ENCODE peak calls at places on chromosomes 4 and X, in nine cellular contexts. T is lower lobe of right lung, N is pancreas, M is H1, U is dorsolateral prefrontal cortex, G is ovary, Z is body of pancreas, Q is HCT116, S is brain microvascular endothelial cell. P is an unnamed sample.

GRCh38 chr4:159420162-159421057 is 317.5 kb downstream of the RAPGEF2 start:
- DNase-seq in S (no peak), T (no peak), N (no peak), M (no peak), G (no peak), Q (no peak), Z (no peak), U (no peak), P (no peak)

GRCh38 chr4:38178666-38178995 is 218.4 kb downstream of the PTTG2 start:
- DNase-seq in Q (no peak), T (no peak), S (no peak), G (no peak), N (no peak), M (no peak), Z (no peak), U (no peak), P (no peak)

GRCh38 chr4:79413486-79413885 is 5.5 kb upstream of the GK2 start:
- DNase-seq in U (no peak), G (no peak), T (no peak), Q (no peak), M (no peak), S (no peak), Z (no peak), N (no peak), P (no peak)

GRCh38 chr4:1216869-1217294 is 32.0 kb downstream of the CTBP1 start:
- DNase-seq in Z (peak; percentile 37), T (no peak), M (no peak), N (no peak), S (no peak), Q (no peak), G (no peak), U (no peak), P (no peak)

GRCh38 chr4:24794916-24795665 is at the start of gene SOD3:
- DNase-seq in G (peak; percentile 69), S (peak; percentile 81), U (no peak), M (peak; percentile 53), T (peak; percentile 85), Z (peak; percentile 92), Q (no peak), N (peak; percentile 83), P (no peak)

GRCh38 chr4:143391895-143392294 is 55.2 kb downstream of the GAB1 start:
- DNase-seq in G (no peak), N (no peak), U (no peak), S (peak; percentile 18), M (no peak), Z (no peak), T (no peak), Q (no peak), P (no peak)

GRCh38 chrX:20951016-20951795 is 423.0 kb upstream of the CNKSR2 start:
- DNase-seq in Q (no peak), S (no peak), Z (no peak), G (no peak), U (no peak), T (no peak), M (no peak), N (no peak), P (no peak)

GRCh38 chrX:12421918-12422317 is 283.6 kb downstream of the FRMPD4 start:
- DNase-seq in S (no peak), Q (no peak), U (no peak), Z (no peak), N (no peak), G (no peak), T (no peak), M (no peak), P (no peak)

GRCh38 chrX:139125916-139126315 is 404.6 kb upstream of the F9 start:
- DNase-seq in S (no peak), Q (no peak), N (no peak), Z (no peak), G (no peak), M (no peak), T (no peak), U (no peak), P (no peak)

GRCh38 chrX:139121616-139122286 is 408.8 kb upstream of the F9 start:
- DNase-seq in G (no peak), Z (no peak), N (no peak), U (no peak), M (no peak), T (no peak), S (no peak), Q (no peak), P (no peak)

GRCh38 chrX:139120760-139121159 is 409.2 kb upstream of the FGF13 start:
- DNase-seq in G (no peak), N (no peak), U (no peak), M (no peak), S (no peak), T (no peak), Q (no peak), Z (no peak), P (peak; percentile 8)

GRCh38 chrX:139126493-139126892 is 404.0 kb upstream of the F9 start:
- DNase-seq in Z (peak; percentile 65), U (no peak), G (no peak), M (peak; percentile 13), S (no peak), Q (no peak), T (no peak), N (peak; percentile 16), P (no peak)
- TF ChIP-seq CTCF in Z (peak; percentile 74), U (peak; percentile 12), G (no peak), M (peak; percentile 98), S (peak; percentile 42), Q (no peak), T (peak; percentile 43), N (peak; percentile 48), P (no peak)

GRCh38 chr4:57099363-57099762 is 10.8 kb downstream of the IGFBP7 start:
- DNase-seq in T (no peak), G (no peak), Z (no peak), U (no peak), S (no peak), Q (no peak), M (no peak), N (no peak), P (no peak)

GRCh38 chr4:57100979-57101629 is 9.1 kb downstream of the IGFBP7 start:
- DNase-seq in S (no peak), M (no peak), N (no peak), U (no peak), T (no peak), Q (no peak), Z (no peak), G (no peak), P (no peak)

GRCh38 chr4:57104706-57105560 is 5.3 kb downstream of the IGFBP7 start:
- DNase-seq in T (no peak), Q (no peak), Z (no peak), N (no peak), G (no peak), U (no peak), M (no peak), S (no peak), P (no peak)

GRCh38 chr4:57103051-57103450 is 7.1 kb downstream of the IGFBP7 start:
- DNase-seq in Z (no peak), Q (no peak), M (no peak), G (no peak), U (no peak), T (no peak), S (no peak), N (no peak), P (no peak)

DNA sequence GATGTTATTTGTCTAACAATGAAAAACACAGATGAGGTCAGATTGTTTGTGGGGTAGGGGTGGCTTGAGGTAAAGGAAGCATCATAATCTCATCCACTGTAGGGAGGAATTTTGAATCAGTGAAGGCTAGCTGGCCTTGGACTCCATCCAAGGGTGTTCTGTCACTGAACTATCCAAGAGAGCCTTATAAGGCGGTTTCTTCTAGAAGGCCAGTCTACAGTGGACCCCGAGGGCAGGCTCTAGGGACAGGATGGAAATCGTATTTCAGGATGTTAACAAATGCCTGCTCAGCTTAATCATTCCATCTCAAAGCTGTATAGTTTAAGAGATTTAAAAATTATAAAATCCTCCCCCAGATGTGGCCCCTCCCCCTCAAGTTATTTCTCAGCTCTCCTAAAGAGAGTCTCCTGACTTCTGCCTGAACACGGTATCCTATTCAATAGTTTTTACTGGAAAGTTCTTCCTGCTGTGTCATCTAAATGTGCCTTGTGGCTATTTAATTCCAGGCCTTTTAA is 8.1 kb downstream of the IGFBP7 start:
- DNase-seq in Q (no peak), S (peak; percentile 97), U (no peak), M (no peak), Z (peak; percentile 52), N (peak; percentile 27), T (no peak), G (peak; percentile 62), P (peak; percentile 23)
- H3K27ac ChIP-seq in Q (no peak overlapping the region), S (peak overlapping the region; percentile 94), U (no peak overlapping the region), M (no peak overlapping the region), Z (peak overlapping the region; percentile 58), N (peak overlapping the region; percentile 60), T (no peak overlapping the region), G (peak overlapping the region; percentile 26), P (no peak overlapping the region)

GRCh38 chrX:120791013-120791643 is 84.5 kb downstream of the CT47B1 start:
- DNase-seq in G (peak; percentile 61), Q (peak; percentile 19), U (no peak), M (no peak), Z (peak; percentile 76), N (peak; percentile 58), S (peak; percentile 60), T (no peak), P (no peak)
- TF ChIP-seq CTCF in G (no peak), Q (no peak), U (no peak), M (no peak), Z (no peak), N (no peak), S (no peak), T (no peak), P (no peak)

GRCh38 chr4:183722738-183723560 is 63.9 kb downstream of the TRAPPC11 start:
- DNase-seq in T (peak; percentile 76), Z (peak; percentile 78), U (no peak), M (peak; percentile 13), G (peak; percentile 56), S (peak; percentile 17), N (peak; percentile 84), Q (no peak), P (peak; percentile 54)

GRCh38 chr4:183727482-183727881 is 68.4 kb downstream of the TRAPPC11 start:
- DNase-seq in U (no peak), N (no peak), Z (no peak), T (no peak), M (no peak), S (no peak), G (no peak), Q (no peak), P (no peak)

GRCh38 chr4:183728223-183729068 is 69.4 kb downstream of the TRAPPC11 start:
- DNase-seq in M (no peak), Q (no peak), T (no peak), U (no peak), N (no peak), G (no peak), Z (no peak), S (no peak), P (no peak)

GRCh38 chr4:183721207-183722081 is 62.4 kb downstream of the TRAPPC11 start:
- DNase-seq in G (peak; percentile 86), Q (no peak), M (peak; percentile 10), S (peak; percentile 18), T (peak; percentile 80), Z (peak; percentile 83), U (no peak), N (peak; percentile 86), P (no peak)

DNA sequence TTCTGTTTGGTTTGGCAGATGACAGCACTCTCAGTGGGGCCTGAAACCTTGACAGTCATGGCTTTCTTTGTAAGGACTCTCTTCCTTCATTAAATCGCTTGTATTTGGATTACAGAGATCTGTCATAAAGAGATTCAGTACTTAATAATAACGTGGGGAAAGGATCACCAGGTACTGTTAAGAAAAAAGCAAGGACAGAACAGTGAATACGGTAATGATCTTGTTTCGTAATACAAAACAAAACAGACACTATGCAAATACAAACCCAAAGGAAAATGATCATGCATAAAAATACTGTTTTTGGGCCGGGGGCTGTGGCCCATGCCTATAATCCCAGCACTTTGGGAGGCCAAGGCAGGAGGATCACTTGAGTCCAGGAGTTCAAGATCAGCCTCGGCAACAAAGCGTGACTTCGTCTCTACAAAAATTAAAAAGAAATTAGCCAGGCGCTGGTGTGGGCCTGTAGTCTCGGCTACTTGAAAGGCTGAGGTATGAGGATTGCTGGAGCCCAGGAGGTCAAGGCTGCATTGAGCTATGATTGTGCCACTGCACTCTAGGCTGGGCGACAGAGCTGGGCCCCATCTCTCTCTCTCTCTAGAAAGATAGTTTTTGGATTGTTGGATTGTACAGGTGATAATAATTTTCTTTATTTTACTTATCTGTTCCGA is 64.6 kb downstream of the TRAPPC11 start:
- DNase-seq in Z (no peak), N (no peak), T (no peak), G (no peak), S (no peak), M (no peak), U (no peak), Q (no peak), P (no peak)
- H3K27ac ChIP-seq in Z (peak overlapping the region; percentile 84), N (peak overlapping the region; percentile 59), T (no peak overlapping the region), G (no peak overlapping the region), S (no peak overlapping the region), M (no peak overlapping the region), U (no peak overlapping the region), Q (no peak overlapping the region), P (no peak overlapping the region)